ENCODE peak calls at places on chromosomes 4 and X, in four cellular contexts. F, A, P and O are unnamed samples.

GRCh38 chr4:168695288-168695687 is 198.4 kb downstream of the PALLD start:
- DNase-seq in F (no peak), A (no peak), P (no peak), O (no peak)

GRCh38 chr4:184845367-184846011 is 19.7 kb upstream of the ACSL1 start:
- DNase-seq in F (peak; percentile 76), A (no peak), P (no peak), O (no peak)

GRCh38 chr4:82786794-82787193 is 11.8 kb downstream of the SCD5 start:
- DNase-seq in F (no peak), A (no peak), P (no peak), O (peak; percentile 33)

GRCh38 chr4:59759082-59759825 is 1440.9 kb upstream of the ADGRL3 start:
- DNase-seq in F (no peak), A (peak; percentile 12), P (no peak), O (no peak)

GRCh38 chrX:22078117-22078516 is 46.0 kb downstream of the PHEX start:
- DNase-seq in F (no peak), A (no peak), P (no peak), O (no peak)

GRCh38 chrX:96752776-96753175 is 68.1 kb downstream of the DIAPH2 start:
- DNase-seq in F (no peak), A (no peak), P (no peak), O (no peak)

GRCh38 chr4:10288830-10289533 is 168.2 kb downstream of the ZNF518B start:
- DNase-seq in F (no peak), A (no peak), P (no peak), O (no peak)

GRCh38 chr4:141645611-141646340 is 9.4 kb downstream of the IL15 start:
- DNase-seq in F (peak; percentile 83), A (no peak), P (no peak), O (no peak)

GRCh38 chr4:156865391-156865790 is 106.2 kb downstream of the PDGFC start:
- DNase-seq in F (peak; percentile 45), A (no peak), P (no peak), O (no peak)

GRCh38 chr4:159178147-159178541 is 75.3 kb downstream of the RAPGEF2 start:
- DNase-seq in F (no peak), A (no peak), P (no peak), O (no peak)

GRCh38 chr4:11313157-11313943 is 115.3 kb downstream of the HS3ST1 start:
- DNase-seq in F (peak; percentile 9), A (no peak), P (no peak), O (no peak)

GRCh38 chrX:119272882-119273806 is 37.1 kb downstream of the PGRMC1 start:
- DNase-seq in F (no peak), A (peak; percentile 62), P (peak; percentile 6), O (no peak)

GRCh38 chrX:106039920-106040319 is 1.4 kb upstream of the SERPINA7 start:
- DNase-seq in F (no peak), A (no peak), P (no peak), O (peak; percentile 3)

GRCh38 chrX:30659421-30659820 is 6.2 kb downstream of the GK start:
- DNase-seq in F (peak; percentile 70), A (no peak), P (no peak), O (no peak)

GRCh38 chr4:189021831-189022230 is 882.6 kb downstream of the TRIML1 start:
- DNase-seq in F (peak; percentile 73), A (no peak), P (no peak), O (no peak)

GRCh38 chrX:46791927-46792825 is 33.3 kb upstream of the SLC9A7 start:
- DNase-seq in F (peak; percentile 97), A (no peak), P (no peak), O (peak; percentile 93)

GRCh38 chrX:20361081-20361889 is 94.6 kb upstream of the RPS6KA3 start:
- DNase-seq in F (peak; percentile 25), A (no peak), P (no peak), O (no peak)

GRCh38 chr4:126354784-126355183 is 1040.0 kb downstream of the FAT4 start:
- DNase-seq in F (no peak), A (no peak), P (no peak), O (no peak)

GRCh38 chrX:154399527-154400368 is 1.6 kb downstream of the RPL10 start:
- DNase-seq in F (no peak), A (no peak), P (no peak), O (no peak)

GRCh38 chr4:185781555-185782215 is 30.3 kb downstream of the SORBS2 start:
- DNase-seq in F (no peak), A (no peak), P (no peak), O (no peak)

GRCh38 chr4:85672116-85672515 is 197.2 kb downstream of the ARHGAP24 start:
- DNase-seq in F (no peak), A (no peak), P (no peak), O (no peak)